ENCODE peak calls at places on chromosomes 2 and 18, in seven cellular contexts. X is ovary, J is AG04450, M is cardiac muscle cell, T is lower lobe of right lung, E is gastrocnemius medialis, D is astrocyte. G is an unnamed sample.

GRCh38 chr2:2542966-2543555 is 212.0 kb upstream of the MYT1L start:
- DNase-seq in X (no peak), J (no peak), M (no peak), T (no peak), E (no peak), D (no peak), G (no peak)

GRCh38 chr2:8304821-8305766 is 376.8 kb upstream of the ID2 start:
- DNase-seq in X (no peak), J (no peak), M (no peak), T (no peak), E (no peak), D (no peak), G (peak)

GRCh38 chr2:43455735-43456642 is 139.8 kb downstream of the THADA start:
- DNase-seq in X (no peak), J (no peak), M (peak), T (no peak), E (no peak), D (peak), G (no peak)

GRCh38 chr2:101559576-101559975 is 84.7 kb upstream of the RFX8 start:
- DNase-seq in X (no peak), J (no peak), M (peak), T (no peak), E (peak), D (peak), G (no peak)

GRCh38 chr2:127096718-127097470 is 10.1 kb downstream of the BIN1 start:
- DNase-seq in X (no peak), J (no peak), M (no peak), T (peak), E (peak), D (no peak), G (no peak)

GRCh38 chr2:153420394-153420793 is 58.2 kb downstream of the RPRM start:
- DNase-seq in X (no peak), J (no peak), M (no peak), T (no peak), E (no peak), D (no peak), G (no peak)

GRCh38 chr18:58668211-58668610 is 3.1 kb upstream of the MALT1 start:
- DNase-seq in X (no peak), J (no peak), M (no peak), T (no peak), E (no peak), D (peak), G (no peak)

GRCh38 chr18:8081872-8082553 is 514.9 kb downstream of the PTPRM start:
- DNase-seq in X (no peak), J (no peak), M (no peak), T (no peak), E (no peak), D (no peak), G (no peak)

GRCh38 chr2:28516430-28516829 is 20.6 kb downstream of the PLB1 start:
- DNase-seq in X (no peak), J (no peak), M (no peak), T (no peak), E (no peak), D (no peak), G (no peak)

GRCh38 chr2:96729748-96730147 is 10.1 kb downstream of the LMAN2L start:
- DNase-seq in X (no peak), J (no peak), M (no peak), T (no peak), E (no peak), D (no peak), G (no peak)

GRCh38 chr18:41504316-41504715 is 450.7 kb upstream of the PIK3C3 start:
- DNase-seq in X (no peak), J (no peak), M (no peak), T (no peak), E (no peak), D (peak), G (no peak)

GRCh38 chr18:24837065-24837464 is 376.6 kb downstream of the HRH4 start:
- DNase-seq in X (no peak), J (peak), M (peak), T (no peak), E (no peak), D (peak), G (no peak)

GRCh38 chr2:72895154-72895553 is 7.9 kb downstream of the SPR start:
- DNase-seq in X (no peak), J (no peak), M (no peak), T (no peak), E (no peak), D (no peak), G (no peak)

GRCh38 chr2:110993557-110994231 is 127.0 kb upstream of the BCL2L11 start:
- DNase-seq in X (no peak), J (no peak), M (peak), T (peak), E (peak), D (no peak), G (no peak)

GRCh38 chr2:190170673-190171072 is 108.1 kb upstream of the MSTN start:
- DNase-seq in X (no peak), J (no peak), M (no peak), T (no peak), E (no peak), D (no peak), G (no peak)

GRCh38 chr2:174729797-174730529 is 34.3 kb downstream of the CHRNA1 start:
- DNase-seq in X (no peak), J (no peak), M (peak), T (no peak), E (no peak), D (no peak), G (no peak)

GRCh38 chr2:220263300-220263699 is 635.9 kb downstream of the SLC4A3 start:
- DNase-seq in X (no peak), J (no peak), M (no peak), T (no peak), E (no peak), D (no peak), G (no peak)

GRCh38 chr2:240217431-240218301 is 77.2 kb upstream of the OTOS start:
- DNase-seq in X (no peak), J (no peak), M (no peak), T (no peak), E (no peak), D (no peak), G (peak)

GRCh38 chr2:1701556-1702185 is 42.6 kb downstream of the PXDN start:
- DNase-seq in X (no peak), J (no peak), M (no peak), T (no peak), E (no peak), D (no peak), G (no peak)

GRCh38 chr2:207276858-207277257 is 111.1 kb upstream of the KLF7 start:
- DNase-seq in X (no peak), J (no peak), M (no peak), T (no peak), E (no peak), D (no peak), G (no peak)

GRCh38 chr2:163345795-163346573 is 389.8 kb downstream of the FIGN start:
- DNase-seq in X (no peak), J (no peak), M (peak), T (no peak), E (no peak), D (peak), G (no peak)

GRCh38 chr2:127658146-127658545 is 12.2 kb downstream of the GPR17 start:
- DNase-seq in X (no peak), J (no peak), M (no peak), T (peak), E (no peak), D (no peak), G (no peak)

GRCh38 chr2:235609746-235610145 is 115.9 kb downstream of the AGAP1 start:
- DNase-seq in X (no peak), J (no peak), M (no peak), T (no peak), E (no peak), D (no peak), G (no peak)

GRCh38 chr18:13614701-13615288 is 111.6 kb downstream of the FAM210A start:
- DNase-seq in X (no peak), J (no peak), M (no peak), T (no peak), E (no peak), D (no peak), G (no peak)

GRCh38 chr2:172693037-172693436 is 42.6 kb upstream of the RAPGEF4 start:
- DNase-seq in X (no peak), J (peak), M (peak), T (no peak), E (no peak), D (peak), G (no peak)

GRCh38 chr2:240603081-240603835 is 16.7 kb downstream of the CAPN10 start:
- DNase-seq in X (no peak), J (no peak), M (no peak), T (peak), E (no peak), D (no peak), G (no peak)

GRCh38 chr2:202950592-202950991 is 38.5 kb downstream of the CARF start:
- DNase-seq in X (no peak), J (no peak), M (peak), T (no peak), E (no peak), D (no peak), G (no peak)

GRCh38 chr2:158967114-158967730 is 1.2 kb upstream of the TANC1 start:
- DNase-seq in X (peak), J (no peak), M (no peak), T (no peak), E (no peak), D (no peak), G (peak)

GRCh38 chr2:95526360-95527341 is 42.1 kb upstream of the TRIM43B start:
- DNase-seq in X (peak), J (peak), M (peak), T (peak), E (peak), D (peak), G (peak)

GRCh38 chr2:154226931-154227330 is 355.2 kb downstream of the GALNT13 start:
- DNase-seq in X (no peak), J (no peak), M (no peak), T (no peak), E (no peak), D (no peak), G (no peak)

GRCh38 chr2:160062283-160063005 is at the start of gene PLA2R1:
- DNase-seq in X (peak), J (no peak), M (peak), T (peak), E (peak), D (peak), G (peak)

GRCh38 chr18:3966985-3967856 is 487.9 kb downstream of the DLGAP1 start:
- DNase-seq in X (no peak), J (no peak), M (peak), T (no peak), E (no peak), D (peak), G (no peak)

DNA sequence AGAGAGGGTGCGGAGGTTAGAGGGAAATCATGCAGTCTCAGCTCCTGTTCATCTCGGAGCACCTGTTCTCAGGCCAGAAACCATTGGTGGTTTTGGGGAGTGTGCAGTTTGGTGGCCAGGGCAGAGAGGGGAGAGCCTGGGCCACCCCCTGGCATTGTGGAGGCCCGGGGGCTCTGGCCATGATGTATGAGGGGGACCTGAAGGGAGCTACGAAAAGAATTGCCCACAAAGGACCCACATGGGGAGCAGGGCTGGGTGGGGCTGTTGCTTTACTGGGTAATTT is 87.7 kb downstream of the DGKD start:
- DNase-seq in X (no peak), J (no peak), M (no peak), T (no peak), E (no peak), D (no peak), G (peak)
- H3K27ac ChIP-seq in X (no peak), J (no peak), M (no peak), T (no peak), E (peak), D (no peak), G (no peak)

DNA sequence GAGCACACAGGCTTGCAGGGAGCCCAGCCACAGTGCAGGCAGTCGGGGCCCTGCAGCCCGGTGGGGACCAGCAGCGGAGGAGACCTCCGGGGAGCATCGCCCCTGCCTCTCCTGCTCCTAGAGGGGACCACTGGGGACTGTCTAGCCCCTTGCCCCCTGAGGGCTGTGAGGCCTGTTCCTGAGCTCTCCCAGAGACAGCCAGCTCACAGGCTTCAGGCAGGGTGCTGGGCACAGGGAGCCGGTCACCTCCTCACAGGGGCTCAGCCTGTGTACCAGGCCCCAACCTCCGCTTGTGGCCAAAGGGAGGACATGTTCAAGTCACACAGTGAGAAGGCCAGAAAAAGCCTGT is 3.5 kb upstream of the NMUR1 start:
- DNase-seq in X (no peak), J (no peak), M (no peak), T (no peak), E (no peak), D (no peak), G (no peak)
- TF ChIP-seq CTCF in X (no peak), J (no peak), M (no peak), T (no peak), E (no peak), D (no peak), G (no peak)

DNA sequence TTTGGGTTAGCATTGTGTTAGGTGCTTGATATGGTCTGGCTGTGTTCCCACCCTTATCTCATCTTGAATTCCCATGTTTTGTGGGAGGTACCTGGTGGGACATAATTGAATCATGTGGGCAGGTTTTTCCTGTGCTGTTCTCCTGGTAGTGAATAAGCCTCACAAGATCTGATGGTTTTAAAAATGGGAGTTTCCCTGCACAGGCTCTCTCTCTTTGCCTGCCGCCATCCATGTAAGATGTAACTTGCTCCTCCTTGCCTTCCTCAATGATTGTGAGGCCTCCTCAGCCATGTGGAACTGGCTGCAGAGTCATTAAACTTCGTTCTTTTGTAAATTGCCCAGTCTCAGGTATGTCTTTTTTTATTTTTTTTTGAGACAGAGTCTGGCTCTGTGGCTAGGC is 2.8 kb downstream of the MSH2 start:
- DNase-seq in X (no peak), J (no peak), M (no peak), T (no peak), E (no peak), D (no peak), G (no peak)
- H3K4me3 ChIP-seq in X (no peak), J (no peak), M (no peak), T (no peak), E (no peak), D (no peak), G (no peak)

GRCh38 chr2:85018049-85018447 is 47.1 kb downstream of the KCMF1 start:
- DNase-seq in X (no peak), J (no peak), M (no peak), T (no peak), E (no peak), D (peak), G (no peak)

GRCh38 chr2:85015653-85016360 is 44.8 kb downstream of the KCMF1 start:
- DNase-seq in X (no peak), J (no peak), M (peak), T (no peak), E (no peak), D (no peak), G (no peak)

GRCh38 chr2:85019121-85019520 is 48.2 kb downstream of the KCMF1 start:
- DNase-seq in X (no peak), J (no peak), M (no peak), T (no peak), E (no peak), D (no peak), G (no peak)

GRCh38 chr2:85012855-85013254 is 41.9 kb downstream of the KCMF1 start:
- DNase-seq in X (no peak), J (no peak), M (no peak), T (no peak), E (no peak), D (no peak), G (no peak)

DNA sequence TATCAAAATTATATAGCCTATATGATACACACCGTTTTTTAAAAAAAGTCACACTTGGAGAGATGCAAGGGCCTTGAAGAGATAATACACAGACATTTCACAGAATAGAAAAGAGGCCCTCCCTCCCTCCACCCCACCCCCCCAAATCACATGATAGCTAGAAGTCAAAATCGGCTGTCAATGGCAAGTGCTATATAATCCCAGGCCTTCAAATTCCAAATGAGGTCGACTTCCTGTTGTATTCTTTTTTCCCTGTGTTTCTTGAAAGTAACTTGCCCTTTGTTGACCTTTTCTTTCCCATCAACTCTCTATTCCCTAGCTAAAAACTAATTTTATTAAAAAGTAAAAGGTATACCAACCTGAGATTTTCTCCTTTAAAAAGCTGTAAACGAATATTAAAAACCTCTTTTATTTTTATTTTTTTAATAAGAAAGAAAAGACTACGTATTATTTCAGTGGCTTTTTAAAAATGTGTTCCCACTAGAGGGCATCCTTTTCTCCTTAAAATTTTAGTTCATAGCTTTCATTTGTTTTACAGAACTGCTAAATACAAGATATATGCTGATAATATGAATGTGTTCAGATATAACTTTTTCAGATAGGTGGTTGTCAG is 46.6 kb downstream of the KCMF1 start:
- DNase-seq in X (no peak), J (no peak), M (peak), T (no peak), E (no peak), D (no peak), G (no peak)
- H3K27ac ChIP-seq in X (no peak), J (no peak), M (peak), T (no peak), E (peak), D (peak), G (no peak)

G was measured in coronary artery.